ENCODE peak calls at places on chromosomes 13 and 19, in seven cellular contexts. One of them, this sample, is unnamed.

GRCh38 chr19:38355728-38356725 is 18.3 kb upstream of the PSMD8 start:
- DNase-seq in tibial nerve: no peak
- DNase-seq in PC-3: no peak
- DNase-seq in RWPE1: no peak
- DNase-seq in neuronal stem cell: no peak
- DNase-seq in CD4-positive, CD25-positive, alpha-beta regulatory T cell: no peak
- DNase-seq in lung: no peak
- DNase-seq in this sample: no peak

GRCh38 chr13:113777311-113778260 is 18.6 kb downstream of the TMEM255B start:
- DNase-seq in tibial nerve: no peak
- DNase-seq in PC-3: no peak
- DNase-seq in RWPE1: peak
- DNase-seq in neuronal stem cell: peak
- DNase-seq in CD4-positive, CD25-positive, alpha-beta regulatory T cell: no peak
- DNase-seq in lung: no peak
- DNase-seq in this sample: peak

GRCh38 chr13:27383104-27383921 is 41.1 kb upstream of the GTF3A start:
- DNase-seq in tibial nerve: no peak
- DNase-seq in PC-3: no peak
- DNase-seq in RWPE1: no peak
- DNase-seq in neuronal stem cell: no peak
- DNase-seq in CD4-positive, CD25-positive, alpha-beta regulatory T cell: no peak
- DNase-seq in lung: no peak
- DNase-seq in this sample: no peak

GRCh38 chr13:65971541-65971940 is 1258.6 kb downstream of the PCDH9 start:
- DNase-seq in tibial nerve: no peak
- DNase-seq in PC-3: no peak
- DNase-seq in RWPE1: no peak
- DNase-seq in neuronal stem cell: peak
- DNase-seq in CD4-positive, CD25-positive, alpha-beta regulatory T cell: no peak
- DNase-seq in lung: no peak
- DNase-seq in this sample: no peak

GRCh38 chr19:3178973-3179738 is 587 bp downstream of the S1PR4 start:
- DNase-seq in tibial nerve: no peak
- DNase-seq in PC-3: no peak
- DNase-seq in RWPE1: no peak
- DNase-seq in neuronal stem cell: no peak
- DNase-seq in CD4-positive, CD25-positive, alpha-beta regulatory T cell: peak
- DNase-seq in lung: no peak
- DNase-seq in this sample: no peak

GRCh38 chr13:60227168-60227567 is 63.4 kb upstream of the DIAPH3 start:
- DNase-seq in tibial nerve: no peak
- DNase-seq in PC-3: no peak
- DNase-seq in RWPE1: no peak
- DNase-seq in neuronal stem cell: no peak
- DNase-seq in CD4-positive, CD25-positive, alpha-beta regulatory T cell: no peak
- DNase-seq in lung: no peak
- DNase-seq in this sample: no peak

GRCh38 chr19:3098141-3098514 is 4.0 kb downstream of the GNA11 start:
- DNase-seq in tibial nerve: no peak
- DNase-seq in PC-3: no peak
- DNase-seq in RWPE1: no peak
- DNase-seq in neuronal stem cell: no peak
- DNase-seq in CD4-positive, CD25-positive, alpha-beta regulatory T cell: no peak
- DNase-seq in lung: no peak
- DNase-seq in this sample: no peak

GRCh38 chr19:45074744-45075143 is 1.5 kb downstream of the ZNF296 start:
- DNase-seq in tibial nerve: no peak
- DNase-seq in PC-3: no peak
- DNase-seq in RWPE1: no peak
- DNase-seq in neuronal stem cell: peak
- DNase-seq in CD4-positive, CD25-positive, alpha-beta regulatory T cell: no peak
- DNase-seq in lung: no peak
- DNase-seq in this sample: no peak

GRCh38 chr19:3176715-3177501 is 1.7 kb upstream of the S1PR4 start:
- DNase-seq in tibial nerve: no peak
- DNase-seq in PC-3: peak
- DNase-seq in RWPE1: peak
- DNase-seq in neuronal stem cell: no peak
- DNase-seq in CD4-positive, CD25-positive, alpha-beta regulatory T cell: peak
- DNase-seq in lung: peak
- DNase-seq in this sample: no peak

GRCh38 chr13:101416181-101417042 is at the start of gene NALCN:
- DNase-seq in tibial nerve: no peak
- DNase-seq in PC-3: peak
- DNase-seq in RWPE1: peak
- DNase-seq in neuronal stem cell: peak
- DNase-seq in CD4-positive, CD25-positive, alpha-beta regulatory T cell: no peak
- DNase-seq in lung: no peak
- DNase-seq in this sample: peak

GRCh38 chr13:100547805-100548204 is 40.8 kb downstream of the GGACT start:
- DNase-seq in tibial nerve: no peak
- DNase-seq in PC-3: no peak
- DNase-seq in RWPE1: peak
- DNase-seq in neuronal stem cell: no peak
- DNase-seq in CD4-positive, CD25-positive, alpha-beta regulatory T cell: no peak
- DNase-seq in lung: no peak
- DNase-seq in this sample: no peak

GRCh38 chr13:112980441-112980840 is 11.4 kb downstream of the MCF2L start:
- DNase-seq in tibial nerve: no peak
- DNase-seq in PC-3: no peak
- DNase-seq in RWPE1: no peak
- DNase-seq in neuronal stem cell: no peak
- DNase-seq in CD4-positive, CD25-positive, alpha-beta regulatory T cell: no peak
- DNase-seq in lung: no peak
- DNase-seq in this sample: no peak

DNA sequence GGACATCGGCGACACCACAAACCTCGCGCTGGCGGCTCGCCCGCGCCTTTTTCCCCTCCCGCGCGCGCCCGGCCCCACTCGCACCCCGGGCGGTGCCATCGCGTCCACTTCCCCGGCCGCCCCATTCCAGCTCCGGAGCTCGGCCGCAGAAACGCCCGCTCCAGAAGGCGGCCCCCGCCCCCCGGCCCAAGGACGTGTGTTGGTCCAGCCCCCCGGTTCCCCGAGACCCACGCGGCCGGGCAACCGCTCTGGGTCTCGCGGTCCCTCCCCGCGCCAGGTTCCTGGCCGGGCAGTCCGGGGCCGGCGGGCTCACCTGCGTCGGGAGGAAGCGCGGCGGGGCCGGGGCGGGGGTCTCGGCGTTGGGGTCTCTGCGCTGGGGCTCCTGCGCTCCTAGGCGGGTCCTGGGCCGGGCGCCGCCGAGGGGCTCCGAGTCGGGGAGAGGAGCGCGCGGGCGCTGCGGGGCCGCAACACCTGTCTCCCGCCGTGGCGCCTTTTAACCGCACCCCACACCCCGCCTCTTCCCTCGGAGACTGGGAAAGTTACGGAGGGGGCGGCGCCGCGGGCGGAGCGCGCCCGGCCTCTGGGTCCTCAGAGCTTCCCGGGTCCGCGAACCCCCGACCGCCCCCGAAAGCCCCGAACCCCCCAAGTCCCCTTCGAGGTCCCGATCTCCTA is at the start of gene GJB2:
- DNase-seq in tibial nerve: no peak
- DNase-seq in PC-3: peak
- DNase-seq in RWPE1: peak
- DNase-seq in neuronal stem cell: no peak
- DNase-seq in CD4-positive, CD25-positive, alpha-beta regulatory T cell: no peak
- DNase-seq in lung: no peak
- DNase-seq in this sample: peak
- H3K27ac ChIP-seq in tibial nerve: peak
- H3K27ac ChIP-seq in PC-3: peak
- H3K27ac ChIP-seq in RWPE1: peak
- H3K27ac ChIP-seq in neuronal stem cell: no peak
- H3K27ac ChIP-seq in CD4-positive, CD25-positive, alpha-beta regulatory T cell: no peak
- H3K27ac ChIP-seq in lung: no peak
- H3K27ac ChIP-seq in this sample: peak

DNA sequence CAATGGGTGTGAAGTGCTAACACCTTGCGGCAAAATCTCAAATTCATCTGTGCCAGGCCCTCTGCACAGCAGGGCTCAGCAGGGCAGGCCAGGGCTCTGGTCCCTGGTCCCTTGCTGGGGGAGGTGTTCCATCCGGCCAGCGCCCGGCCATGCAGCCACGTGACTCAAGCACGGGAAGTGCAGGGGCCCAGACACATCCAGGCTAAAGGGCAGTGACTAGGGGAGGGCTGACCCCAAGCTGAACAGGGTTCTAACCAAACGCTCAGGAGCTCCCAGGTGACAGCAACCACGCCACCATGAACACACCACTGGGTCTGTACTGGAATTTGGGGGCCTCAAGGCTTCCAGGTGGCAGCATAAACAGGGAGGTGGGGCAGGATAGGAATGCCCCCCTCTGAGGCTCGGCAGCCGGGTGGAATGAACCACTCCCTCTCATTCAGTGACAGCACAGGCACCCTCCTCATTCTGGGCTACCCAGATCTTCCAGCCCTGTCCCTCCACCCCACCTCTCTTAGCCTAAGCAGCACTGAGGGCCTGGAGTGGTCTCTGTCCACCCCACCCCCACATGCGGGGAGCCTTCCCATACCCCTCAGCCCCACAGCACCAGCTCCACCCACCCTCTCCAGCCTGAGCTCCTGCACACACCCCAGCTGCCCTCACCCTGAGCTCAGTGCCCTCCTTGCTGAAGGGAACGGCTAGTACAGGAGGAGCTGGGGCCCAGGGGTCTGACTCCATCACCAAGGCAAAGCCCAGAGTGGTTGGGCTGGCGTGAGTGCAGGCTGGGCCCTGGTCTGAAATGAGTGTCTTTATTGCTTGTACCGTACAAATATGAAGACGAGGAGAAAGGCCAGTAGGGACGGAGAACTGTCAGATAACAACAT is 5.3 kb upstream of the CCNP start:
- DNase-seq in tibial nerve: no peak
- DNase-seq in PC-3: no peak
- DNase-seq in RWPE1: no peak
- DNase-seq in neuronal stem cell: no peak
- DNase-seq in CD4-positive, CD25-positive, alpha-beta regulatory T cell: no peak
- DNase-seq in lung: no peak
- DNase-seq in this sample: no peak
- H3K27ac ChIP-seq in tibial nerve: no peak
- H3K27ac ChIP-seq in PC-3: no peak
- H3K27ac ChIP-seq in RWPE1: peak
- H3K27ac ChIP-seq in neuronal stem cell: peak
- H3K27ac ChIP-seq in CD4-positive, CD25-positive, alpha-beta regulatory T cell: no peak
- H3K27ac ChIP-seq in lung: no peak
- H3K27ac ChIP-seq in this sample: no peak

GRCh38 chr19:34269081-34269480 is 14.7 kb downstream of the GARRE1 start:
- DNase-seq in tibial nerve: no peak
- DNase-seq in PC-3: no peak
- DNase-seq in RWPE1: no peak
- DNase-seq in neuronal stem cell: no peak
- DNase-seq in CD4-positive, CD25-positive, alpha-beta regulatory T cell: no peak
- DNase-seq in lung: no peak
- DNase-seq in this sample: no peak
- H3K27ac ChIP-seq in tibial nerve: peak
- H3K27ac ChIP-seq in PC-3: no peak
- H3K27ac ChIP-seq in RWPE1: peak
- H3K27ac ChIP-seq in neuronal stem cell: no peak
- H3K27ac ChIP-seq in CD4-positive, CD25-positive, alpha-beta regulatory T cell: peak
- H3K27ac ChIP-seq in lung: peak
- H3K27ac ChIP-seq in this sample: no peak

GRCh38 chr19:42335971-42336370 is 10.5 kb downstream of the MEGF8 start:
- DNase-seq in tibial nerve: no peak
- DNase-seq in PC-3: no peak
- DNase-seq in RWPE1: no peak
- DNase-seq in neuronal stem cell: no peak
- DNase-seq in CD4-positive, CD25-positive, alpha-beta regulatory T cell: no peak
- DNase-seq in lung: no peak
- DNase-seq in this sample: no peak
- H3K27ac ChIP-seq in tibial nerve: no peak
- H3K27ac ChIP-seq in PC-3: no peak
- H3K27ac ChIP-seq in RWPE1: no peak
- H3K27ac ChIP-seq in neuronal stem cell: no peak
- H3K27ac ChIP-seq in CD4-positive, CD25-positive, alpha-beta regulatory T cell: no peak
- H3K27ac ChIP-seq in lung: no peak
- H3K27ac ChIP-seq in this sample: no peak

DNA sequence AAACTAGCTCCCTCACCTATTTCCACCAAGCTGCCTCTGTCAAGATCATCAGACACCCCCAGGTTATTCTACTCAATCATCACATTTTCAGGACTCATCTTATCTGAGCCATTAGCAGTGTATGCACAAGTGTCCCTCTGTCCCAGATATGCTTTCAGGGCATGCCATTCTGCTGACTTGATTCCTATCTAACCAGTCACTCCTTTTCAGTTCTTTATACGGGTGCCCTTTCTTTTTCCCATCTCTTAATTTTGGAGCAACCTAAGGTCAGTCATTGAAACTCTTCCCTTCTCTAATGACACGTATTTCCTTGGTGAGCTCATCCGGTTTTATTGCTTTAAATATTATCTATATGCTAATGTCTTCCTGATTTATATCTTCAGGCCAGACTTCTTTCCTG is 59.1 kb downstream of the DCLK1 start:
- DNase-seq in tibial nerve: no peak
- DNase-seq in PC-3: no peak
- DNase-seq in RWPE1: no peak
- DNase-seq in neuronal stem cell: no peak
- DNase-seq in CD4-positive, CD25-positive, alpha-beta regulatory T cell: no peak
- DNase-seq in lung: no peak
- DNase-seq in this sample: no peak
- H3K27ac ChIP-seq in tibial nerve: no peak
- H3K27ac ChIP-seq in PC-3: no peak
- H3K27ac ChIP-seq in RWPE1: no peak
- H3K27ac ChIP-seq in neuronal stem cell: no peak
- H3K27ac ChIP-seq in CD4-positive, CD25-positive, alpha-beta regulatory T cell: no peak
- H3K27ac ChIP-seq in lung: no peak
- H3K27ac ChIP-seq in this sample: no peak

GRCh38 chr19:56403261-56403660 is 871 bp upstream of the ZNF583 start:
- DNase-seq in tibial nerve: no peak
- DNase-seq in PC-3: no peak
- DNase-seq in RWPE1: no peak
- DNase-seq in neuronal stem cell: no peak
- DNase-seq in CD4-positive, CD25-positive, alpha-beta regulatory T cell: no peak
- DNase-seq in lung: no peak
- DNase-seq in this sample: peak
- H3K27ac ChIP-seq in tibial nerve: peak
- H3K27ac ChIP-seq in PC-3: no peak
- H3K27ac ChIP-seq in RWPE1: peak
- H3K27ac ChIP-seq in neuronal stem cell: no peak
- H3K27ac ChIP-seq in CD4-positive, CD25-positive, alpha-beta regulatory T cell: peak
- H3K27ac ChIP-seq in lung: peak
- H3K27ac ChIP-seq in this sample: peak

GRCh38 chr19:40216777-40217026 is 1.5 kb downstream of the TTC9B start:
- DNase-seq in tibial nerve: no peak
- DNase-seq in PC-3: no peak
- DNase-seq in RWPE1: no peak
- DNase-seq in neuronal stem cell: no peak
- DNase-seq in CD4-positive, CD25-positive, alpha-beta regulatory T cell: no peak
- DNase-seq in lung: no peak
- DNase-seq in this sample: no peak

GRCh38 chr19:40214936-40215335 is 3.2 kb downstream of the TTC9B start:
- DNase-seq in tibial nerve: no peak
- DNase-seq in PC-3: no peak
- DNase-seq in RWPE1: no peak
- DNase-seq in neuronal stem cell: no peak
- DNase-seq in CD4-positive, CD25-positive, alpha-beta regulatory T cell: no peak
- DNase-seq in lung: no peak
- DNase-seq in this sample: no peak

GRCh38 chr19:40217027-40217810 is 965 bp downstream of the TTC9B start:
- DNase-seq in tibial nerve: no peak
- DNase-seq in PC-3: peak
- DNase-seq in RWPE1: no peak
- DNase-seq in neuronal stem cell: no peak
- DNase-seq in CD4-positive, CD25-positive, alpha-beta regulatory T cell: peak
- DNase-seq in lung: peak
- DNase-seq in this sample: no peak

GRCh38 chr19:40217921-40218890 is at the start of gene TTC9B:
- DNase-seq in tibial nerve: no peak
- DNase-seq in PC-3: no peak
- DNase-seq in RWPE1: no peak
- DNase-seq in neuronal stem cell: peak
- DNase-seq in CD4-positive, CD25-positive, alpha-beta regulatory T cell: peak
- DNase-seq in lung: no peak
- DNase-seq in this sample: no peak

GRCh38 chr19:40216013-40216776 is 2.0 kb downstream of the TTC9B start:
- DNase-seq in tibial nerve: no peak
- DNase-seq in PC-3: no peak
- DNase-seq in RWPE1: no peak
- DNase-seq in neuronal stem cell: no peak
- DNase-seq in CD4-positive, CD25-positive, alpha-beta regulatory T cell: no peak
- DNase-seq in lung: no peak
- DNase-seq in this sample: no peak
- H3K27ac ChIP-seq in tibial nerve: no peak
- H3K27ac ChIP-seq in PC-3: no peak
- H3K27ac ChIP-seq in RWPE1: no peak
- H3K27ac ChIP-seq in neuronal stem cell: no peak
- H3K27ac ChIP-seq in CD4-positive, CD25-positive, alpha-beta regulatory T cell: no peak
- H3K27ac ChIP-seq in lung: no peak
- H3K27ac ChIP-seq in this sample: no peak

This sample was measured in MM.1S.